ENCODE peak calls at places on chromosomes 5 and 9, in nine cellular contexts. One of them, this sample, is unnamed.

GRCh38 chr5:160133071-160133917 is 14.0 kb upstream of the PWWP2A start:
- DNase-seq in ovary: peak
- DNase-seq in left lung: peak
- DNase-seq in SK-N-SH: no peak
- DNase-seq in aorta: peak
- DNase-seq in CD4-positive, alpha-beta T cell: no peak
- DNase-seq in mammary epithelial cell: no peak
- DNase-seq in upper lobe of right lung: peak
- DNase-seq in neuronal stem cell: peak
- DNase-seq in this sample: peak

GRCh38 chr5:96214442-96215197 is 218.4 kb downstream of the PCSK1 start:
- DNase-seq in ovary: no peak
- DNase-seq in left lung: no peak
- DNase-seq in SK-N-SH: no peak
- DNase-seq in aorta: no peak
- DNase-seq in CD4-positive, alpha-beta T cell: no peak
- DNase-seq in mammary epithelial cell: no peak
- DNase-seq in upper lobe of right lung: no peak
- DNase-seq in neuronal stem cell: no peak
- DNase-seq in this sample: no peak

GRCh38 chr9:128411373-128412119 is 9.1 kb upstream of the CERCAM start:
- DNase-seq in ovary: no peak
- DNase-seq in left lung: no peak
- DNase-seq in SK-N-SH: no peak
- DNase-seq in aorta: no peak
- DNase-seq in CD4-positive, alpha-beta T cell: no peak
- DNase-seq in mammary epithelial cell: no peak
- DNase-seq in upper lobe of right lung: no peak
- DNase-seq in neuronal stem cell: no peak
- DNase-seq in this sample: no peak

GRCh38 chr5:172170251-172170701 is 17.7 kb downstream of the STK10 start:
- DNase-seq in ovary: no peak
- DNase-seq in left lung: no peak
- DNase-seq in SK-N-SH: no peak
- DNase-seq in aorta: no peak
- DNase-seq in CD4-positive, alpha-beta T cell: no peak
- DNase-seq in mammary epithelial cell: no peak
- DNase-seq in upper lobe of right lung: no peak
- DNase-seq in neuronal stem cell: no peak
- DNase-seq in this sample: no peak

GRCh38 chr9:117552811-117553210 is 138.0 kb upstream of the ASTN2 start:
- DNase-seq in ovary: no peak
- DNase-seq in left lung: no peak
- DNase-seq in SK-N-SH: no peak
- DNase-seq in aorta: no peak
- DNase-seq in CD4-positive, alpha-beta T cell: no peak
- DNase-seq in mammary epithelial cell: peak
- DNase-seq in upper lobe of right lung: no peak
- DNase-seq in neuronal stem cell: no peak
- DNase-seq in this sample: no peak

GRCh38 chr5:125317546-125317995 is 571.1 kb upstream of the ZNF608 start:
- DNase-seq in ovary: no peak
- DNase-seq in left lung: no peak
- DNase-seq in SK-N-SH: no peak
- DNase-seq in aorta: no peak
- DNase-seq in CD4-positive, alpha-beta T cell: no peak
- DNase-seq in mammary epithelial cell: no peak
- DNase-seq in upper lobe of right lung: no peak
- DNase-seq in neuronal stem cell: peak
- DNase-seq in this sample: peak

GRCh38 chr5:169945831-169946261 is 34.4 kb downstream of the INSYN2B start:
- DNase-seq in ovary: peak
- DNase-seq in left lung: peak
- DNase-seq in SK-N-SH: peak
- DNase-seq in aorta: no peak
- DNase-seq in CD4-positive, alpha-beta T cell: no peak
- DNase-seq in mammary epithelial cell: peak
- DNase-seq in upper lobe of right lung: no peak
- DNase-seq in neuronal stem cell: peak
- DNase-seq in this sample: peak

GRCh38 chr9:137984520-137985257 is 107.1 kb downstream of the CACNA1B start:
- DNase-seq in ovary: no peak
- DNase-seq in left lung: no peak
- DNase-seq in SK-N-SH: no peak
- DNase-seq in aorta: peak
- DNase-seq in CD4-positive, alpha-beta T cell: no peak
- DNase-seq in mammary epithelial cell: no peak
- DNase-seq in upper lobe of right lung: no peak
- DNase-seq in neuronal stem cell: no peak
- DNase-seq in this sample: no peak

GRCh38 chr9:136059851-136060670 is 35.0 kb downstream of the NACC2 start:
- DNase-seq in ovary: peak
- DNase-seq in left lung: no peak
- DNase-seq in SK-N-SH: peak
- DNase-seq in aorta: peak
- DNase-seq in CD4-positive, alpha-beta T cell: no peak
- DNase-seq in mammary epithelial cell: no peak
- DNase-seq in upper lobe of right lung: peak
- DNase-seq in neuronal stem cell: no peak
- DNase-seq in this sample: no peak

GRCh38 chr5:139492700-139493192 is 10.2 kb upstream of the STING1 start:
- DNase-seq in ovary: no peak
- DNase-seq in left lung: no peak
- DNase-seq in SK-N-SH: no peak
- DNase-seq in aorta: no peak
- DNase-seq in CD4-positive, alpha-beta T cell: no peak
- DNase-seq in mammary epithelial cell: peak
- DNase-seq in upper lobe of right lung: no peak
- DNase-seq in neuronal stem cell: no peak
- DNase-seq in this sample: no peak

DNA sequence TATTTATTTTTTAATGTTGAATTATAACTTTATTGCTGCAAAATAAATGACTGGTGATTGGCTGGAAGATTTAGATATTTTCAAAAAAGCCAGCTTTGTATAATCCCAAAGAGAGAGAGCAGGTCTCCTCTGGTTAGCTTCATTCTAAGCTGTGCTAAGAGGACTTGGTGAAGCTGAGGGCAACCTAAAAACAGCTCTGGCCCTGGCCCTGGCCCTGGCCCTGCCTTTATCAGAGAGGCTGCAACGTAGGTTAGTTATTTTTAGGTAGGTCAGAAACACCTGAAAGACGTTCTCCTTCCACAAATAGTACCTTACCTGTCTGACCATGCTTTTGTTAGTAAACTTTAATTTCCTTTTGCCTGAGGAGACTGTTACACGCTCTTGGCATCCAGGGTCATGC is 58.7 kb downstream of the KLF9 start:
- DNase-seq in ovary: no peak
- DNase-seq in left lung: no peak
- DNase-seq in SK-N-SH: no peak
- DNase-seq in aorta: no peak
- DNase-seq in CD4-positive, alpha-beta T cell: no peak
- DNase-seq in mammary epithelial cell: no peak
- DNase-seq in upper lobe of right lung: no peak
- DNase-seq in neuronal stem cell: no peak
- DNase-seq in this sample: no peak
- H3K27ac ChIP-seq in ovary: no peak
- H3K27ac ChIP-seq in left lung: no peak
- H3K27ac ChIP-seq in SK-N-SH: no peak
- H3K27ac ChIP-seq in aorta: no peak
- H3K27ac ChIP-seq in CD4-positive, alpha-beta T cell: no peak
- H3K27ac ChIP-seq in mammary epithelial cell: no peak
- H3K27ac ChIP-seq in upper lobe of right lung: no peak
- H3K27ac ChIP-seq in neuronal stem cell: no peak
- H3K27ac ChIP-seq in this sample: no peak

DNA sequence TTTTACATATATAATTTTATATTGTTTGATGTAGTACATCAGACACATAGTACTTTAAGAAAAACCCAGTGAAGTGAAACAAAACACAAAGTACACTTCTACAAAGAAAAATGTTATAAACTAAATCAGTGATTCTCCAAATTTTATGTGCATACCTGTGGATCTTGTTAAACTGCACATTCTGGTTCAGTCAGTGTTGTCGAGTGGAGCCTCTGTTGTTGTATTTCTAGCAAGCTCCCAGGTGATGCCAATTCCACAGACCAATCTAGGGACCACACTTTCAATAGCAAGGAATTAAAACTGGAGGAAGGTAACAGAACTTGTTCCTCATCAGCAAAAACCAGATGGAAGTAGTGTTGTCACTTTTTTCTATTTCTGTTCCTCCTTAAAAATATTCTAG is 183.8 kb upstream of the CD180 start:
- DNase-seq in ovary: no peak
- DNase-seq in left lung: no peak
- DNase-seq in SK-N-SH: no peak
- DNase-seq in aorta: no peak
- DNase-seq in CD4-positive, alpha-beta T cell: no peak
- DNase-seq in mammary epithelial cell: no peak
- DNase-seq in upper lobe of right lung: no peak
- DNase-seq in neuronal stem cell: no peak
- DNase-seq in this sample: no peak
- H3K27ac ChIP-seq in ovary: no peak
- H3K27ac ChIP-seq in left lung: no peak
- H3K27ac ChIP-seq in SK-N-SH: no peak
- H3K27ac ChIP-seq in aorta: no peak
- H3K27ac ChIP-seq in CD4-positive, alpha-beta T cell: no peak
- H3K27ac ChIP-seq in mammary epithelial cell: no peak
- H3K27ac ChIP-seq in upper lobe of right lung: no peak
- H3K27ac ChIP-seq in neuronal stem cell: no peak
- H3K27ac ChIP-seq in this sample: no peak

DNA sequence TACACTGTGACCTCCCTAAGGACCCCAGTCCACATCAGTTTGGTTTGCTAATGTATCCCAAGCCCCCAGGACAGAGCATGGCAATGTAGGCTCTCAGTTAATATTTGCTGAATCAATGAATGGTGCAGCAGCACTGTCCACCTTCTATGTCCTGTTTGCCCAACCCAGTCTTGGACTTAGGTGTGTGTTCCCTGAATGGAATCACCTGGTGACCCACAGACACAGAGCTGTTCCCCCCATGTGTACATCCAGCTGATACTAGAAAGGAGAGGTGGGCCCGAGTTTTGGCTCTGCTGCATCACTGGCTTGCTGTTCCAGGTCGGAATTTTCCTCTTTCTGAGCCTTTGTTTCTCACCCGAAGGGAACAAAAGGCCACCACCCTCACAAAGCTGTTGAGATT is 180.2 kb downstream of the AOPEP start:
- DNase-seq in ovary: no peak
- DNase-seq in left lung: no peak
- DNase-seq in SK-N-SH: no peak
- DNase-seq in aorta: no peak
- DNase-seq in CD4-positive, alpha-beta T cell: no peak
- DNase-seq in mammary epithelial cell: no peak
- DNase-seq in upper lobe of right lung: no peak
- DNase-seq in neuronal stem cell: no peak
- DNase-seq in this sample: no peak
- H3K27ac ChIP-seq in ovary: no peak
- H3K27ac ChIP-seq in left lung: peak
- H3K27ac ChIP-seq in SK-N-SH: no peak
- H3K27ac ChIP-seq in aorta: no peak
- H3K27ac ChIP-seq in CD4-positive, alpha-beta T cell: no peak
- H3K27ac ChIP-seq in mammary epithelial cell: no peak
- H3K27ac ChIP-seq in upper lobe of right lung: peak
- H3K27ac ChIP-seq in neuronal stem cell: no peak
- H3K27ac ChIP-seq in this sample: no peak

GRCh38 chr5:149002053-149002452 is 60.8 kb downstream of the SH3TC2 start:
- DNase-seq in ovary: no peak
- DNase-seq in left lung: peak
- DNase-seq in SK-N-SH: no peak
- DNase-seq in aorta: no peak
- DNase-seq in CD4-positive, alpha-beta T cell: no peak
- DNase-seq in mammary epithelial cell: peak
- DNase-seq in upper lobe of right lung: no peak
- DNase-seq in neuronal stem cell: peak
- DNase-seq in this sample: peak

GRCh38 chr5:149002761-149003689 is 59.8 kb downstream of the SH3TC2 start:
- DNase-seq in ovary: no peak
- DNase-seq in left lung: no peak
- DNase-seq in SK-N-SH: no peak
- DNase-seq in aorta: no peak
- DNase-seq in CD4-positive, alpha-beta T cell: no peak
- DNase-seq in mammary epithelial cell: peak
- DNase-seq in upper lobe of right lung: no peak
- DNase-seq in neuronal stem cell: no peak
- DNase-seq in this sample: no peak

GRCh38 chr5:148998174-148998797 is 64.6 kb downstream of the SH3TC2 start:
- DNase-seq in ovary: no peak
- DNase-seq in left lung: no peak
- DNase-seq in SK-N-SH: peak
- DNase-seq in aorta: no peak
- DNase-seq in CD4-positive, alpha-beta T cell: no peak
- DNase-seq in mammary epithelial cell: peak
- DNase-seq in upper lobe of right lung: no peak
- DNase-seq in neuronal stem cell: peak
- DNase-seq in this sample: peak

GRCh38 chr5:149001154-149001553 is 61.7 kb downstream of the SH3TC2 start:
- DNase-seq in ovary: no peak
- DNase-seq in left lung: no peak
- DNase-seq in SK-N-SH: no peak
- DNase-seq in aorta: no peak
- DNase-seq in CD4-positive, alpha-beta T cell: no peak
- DNase-seq in mammary epithelial cell: peak
- DNase-seq in upper lobe of right lung: no peak
- DNase-seq in neuronal stem cell: no peak
- DNase-seq in this sample: no peak

DNA sequence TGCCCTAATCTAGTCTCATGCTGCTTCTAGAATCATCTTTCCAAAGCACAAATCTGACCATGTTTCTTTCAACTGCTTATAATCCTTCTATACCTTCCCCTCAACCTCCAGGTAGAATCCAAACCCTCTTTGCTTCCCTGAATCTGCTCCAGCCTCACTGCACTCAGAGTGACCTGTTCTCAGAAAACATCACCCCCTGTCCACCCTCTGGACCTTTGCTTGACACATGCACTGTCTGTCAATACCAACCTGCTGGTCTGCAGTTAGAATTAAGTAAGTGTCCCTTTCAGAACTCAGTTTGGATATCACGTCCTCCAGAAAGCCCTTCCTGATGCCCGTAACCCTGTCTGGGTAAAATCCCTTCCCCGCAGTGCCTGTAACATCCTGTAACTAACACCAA is 63.1 kb downstream of the SH3TC2 start:
- DNase-seq in ovary: no peak
- DNase-seq in left lung: no peak
- DNase-seq in SK-N-SH: no peak
- DNase-seq in aorta: no peak
- DNase-seq in CD4-positive, alpha-beta T cell: no peak
- DNase-seq in mammary epithelial cell: no peak
- DNase-seq in upper lobe of right lung: no peak
- DNase-seq in neuronal stem cell: no peak
- DNase-seq in this sample: no peak
- H3K27ac ChIP-seq in ovary: no peak
- H3K27ac ChIP-seq in left lung: no peak
- H3K27ac ChIP-seq in SK-N-SH: no peak
- H3K27ac ChIP-seq in aorta: no peak
- H3K27ac ChIP-seq in CD4-positive, alpha-beta T cell: no peak
- H3K27ac ChIP-seq in mammary epithelial cell: no peak
- H3K27ac ChIP-seq in upper lobe of right lung: no peak
- H3K27ac ChIP-seq in neuronal stem cell: no peak
- H3K27ac ChIP-seq in this sample: no peak

This sample was measured in neural progenitor cell.